ENCODE peak calls at places on chromosomes 7 and 10, in four cellular contexts. M is stimulated activated effector memory CD8-positive, alpha-beta T cell treated with anti-CD3 and anti-CD28 coated beads, Interleukin-12 subunit alpha, Interleukin-12 subunit beta, amount 100 ng/mL, for 72 hours; T is SK-N-SH treated with all-trans-retinoic acid at 6 μM for 48 hours; E is heart right ventricle. O is an unnamed sample.

GRCh38 chr10:13536674-13537366 is 8.0 kb upstream of the BEND7 start:
- ATAC-seq in E (peak), T (peak), M (peak), O (peak)

GRCh38 chr7:86748843-86749720 is 105.4 kb downstream of the GRM3 start:
- ATAC-seq in T (no peak), M (no peak), E (no peak), O (no peak)

GRCh38 chr7:27519801-27520200 is 142.9 kb downstream of the HIBADH start:
- ATAC-seq in M (no peak), E (no peak), T (no peak), O (no peak)

GRCh38 chr10:120495226-120495625 is 38.2 kb downstream of the PLPP4 start:
- ATAC-seq in T (peak), M (no peak), E (no peak), O (no peak)

GRCh38 chr7:106257752-106258151 is 27.0 kb downstream of the NAMPT start:
- ATAC-seq in T (no peak), E (no peak), M (no peak), O (no peak)

GRCh38 chr10:88835910-88836221 is 15.8 kb downstream of the ANKRD22 start:
- ATAC-seq in M (no peak), T (peak), E (no peak), O (peak)

GRCh38 chr7:94909023-94909466 is 1.7 kb downstream of the PPP1R9A start:
- ATAC-seq in T (peak), E (no peak), M (no peak), O (no peak)

GRCh38 chr10:77637986-77638765 is 568 bp upstream of the KCNMA1 start:
- ATAC-seq in E (no peak), T (peak), M (no peak), O (no peak)

GRCh38 chr10:47326306-47326926 is 4.2 kb downstream of the GDF2 start:
- ATAC-seq in E (peak), T (no peak), M (no peak), O (no peak)

GRCh38 chr10:128161031-128161430 is 34.8 kb upstream of the MKI67 start:
- ATAC-seq in T (no peak), E (no peak), M (no peak), O (no peak)

GRCh38 chr7:94324380-94325120 is 70.1 kb upstream of the COL1A2 start:
- ATAC-seq in M (no peak), E (no peak), T (peak), O (no peak)

GRCh38 chr10:3869036-3869435 is 84.0 kb upstream of the KLF6 start:
- ATAC-seq in M (peak), E (no peak), T (no peak), O (peak)

GRCh38 chr7:92528958-92529264 is 316 bp downstream of the RBM48 start:
- ATAC-seq in E (no peak), T (peak), M (no peak), O (peak)

GRCh38 chr7:128215739-128216138 is 25.3 kb upstream of the LEP start:
- ATAC-seq in M (no peak), T (peak), E (peak), O (no peak)